ENCODE peak calls at places on chromosomes 11 and 22, in seven cellular contexts. P is RWPE1, N is fibroblast of villous mesenchyme, H is lower leg skin, A is fibroblast of pulmonary artery, T is mammary epithelial cell, F is body of pancreas. M is an unnamed sample.

GRCh38 chr11:6626971-6627761 is 7.9 kb upstream of the TPP1 start:
- DNase-seq in T (no peak), H (no peak), F (peak; percentile 10), P (no peak), N (no peak), A (no peak), M (no peak)

GRCh38 chr22:27825174-27825573 is 23.6 kb upstream of the MN1 start:
- DNase-seq in N (no peak), T (no peak), A (no peak), F (no peak), H (no peak), P (no peak), M (peak; percentile 20)

GRCh38 chr11:14329702-14330101 is 29.3 kb downstream of the RRAS2 start:
- DNase-seq in P (no peak), T (no peak), H (no peak), F (no peak), N (no peak), A (no peak), M (no peak)

GRCh38 chr11:15941206-15941770 is 415.1 kb downstream of the SOX6 start:
- DNase-seq in N (no peak), A (peak; percentile 32), H (no peak), F (no peak), T (no peak), P (peak; percentile 44), M (peak; percentile 23)

GRCh38 chr11:114027941-114028340 is 31.6 kb upstream of the ZBTB16 start:
- DNase-seq in N (no peak), H (no peak), T (no peak), A (peak; percentile 34), P (no peak), F (no peak), M (peak; percentile 38)

GRCh38 chr11:121595717-121596156 is 143.0 kb upstream of the SORL1-AS1 start:
- DNase-seq in N (peak; percentile 99), T (peak; percentile 96), F (no peak), A (peak; percentile 98), P (peak; percentile 91), H (peak; percentile 41), M (peak; percentile 99)

GRCh38 chr11:72573380-72573949 is 100.8 kb downstream of the PDE2A start:
- DNase-seq in T (no peak), A (peak; percentile 59), N (peak; percentile 51), P (peak; percentile 76), F (no peak), H (no peak), M (peak; percentile 51)

GRCh38 chr11:77199346-77199745 is 71.3 kb downstream of the MYO7A start:
- DNase-seq in T (no peak), A (no peak), F (peak; percentile 5), H (no peak), N (no peak), P (no peak), M (no peak)

GRCh38 chr22:29706991-29707390 is 12.8 kb upstream of the CABP7 start:
- DNase-seq in F (peak; percentile 37), P (no peak), N (no peak), A (no peak), T (no peak), H (no peak), M (no peak)

GRCh38 chr22:30283342-30283741 is 6.0 kb downstream of the CASTOR1 start:
- DNase-seq in F (no peak), T (no peak), H (no peak), P (no peak), A (no peak), N (no peak), M (no peak)

GRCh38 chr11:96338910-96339703 is 3.9 kb downstream of the MAML2 start:
- DNase-seq in F (no peak), P (no peak), T (peak; percentile 92), N (peak; percentile 67), H (no peak), A (peak; percentile 82), M (peak; percentile 92)

GRCh38 chr11:102438311-102439062 is 14.1 kb downstream of the TMEM123 start:
- DNase-seq in F (no peak), P (no peak), T (no peak), H (no peak), A (no peak), N (no peak), M (no peak)

GRCh38 chr11:8381871-8382396 is 118.3 kb upstream of the LMO1 start:
- DNase-seq in H (no peak), N (no peak), A (no peak), F (no peak), T (no peak), P (no peak), M (no peak)

GRCh38 chr11:6991227-6991626 is 28.9 kb downstream of the ZNF214 start:
- DNase-seq in F (no peak), P (no peak), H (no peak), T (no peak), A (no peak), N (no peak), M (no peak)

GRCh38 chr11:70522261-70522612 is 123.9 kb downstream of the CTTN start:
- DNase-seq in T (no peak), F (no peak), N (no peak), P (no peak), A (no peak), H (no peak), M (no peak)

GRCh38 chr22:23065495-23066122 is 4.7 kb upstream of the GNAZ start:
- DNase-seq in A (no peak), H (no peak), F (peak; percentile 5), N (no peak), P (no peak), T (no peak), M (no peak)

GRCh38 chr11:68932933-68933577 is 29.4 kb downstream of the IGHMBP2 start:
- DNase-seq in T (no peak), P (no peak), A (no peak), H (no peak), N (no peak), F (no peak), M (no peak)

GRCh38 chr11:74288161-74288560 is 23.3 kb downstream of the P4HA3 start:
- DNase-seq in T (peak; percentile 93), F (no peak), N (peak; percentile 97), H (no peak), A (peak; percentile 98), P (peak; percentile 80), M (peak; percentile 97)

GRCh38 chr11:78415338-78415737 is 2.3 kb downstream of the GAB2 start:
- DNase-seq in P (no peak), F (no peak), N (no peak), H (no peak), A (no peak), T (no peak), M (no peak)

GRCh38 chr11:111549869-111550203 is 9.3 kb downstream of the LAYN start:
- DNase-seq in A (no peak), F (no peak), T (no peak), N (peak; percentile 53), P (no peak), H (no peak), M (no peak)

GRCh38 chr11:130478204-130478701 is 29.8 kb downstream of the ADAMTS15 start:
- DNase-seq in T (peak; percentile 33), A (peak; percentile 96), H (peak; percentile 73), P (peak; percentile 80), N (peak; percentile 96), F (peak; percentile 50), M (peak; percentile 97)

GRCh38 chr11:24513837-24514594 is 17.2 kb downstream of the LUZP2 start:
- DNase-seq in F (no peak), A (no peak), H (no peak), T (no peak), P (no peak), N (no peak), M (no peak)

GRCh38 chr11:44863231-44863630 is 87.5 kb downstream of the TP53I11 start:
- DNase-seq in H (no peak), N (no peak), F (no peak), T (no peak), A (no peak), P (no peak), M (no peak)

GRCh38 chr22:24466831-24467249 is 28.3 kb upstream of the UPB1 start:
- DNase-seq in F (peak; percentile 29), T (no peak), A (peak; percentile 83), H (no peak), N (peak; percentile 55), P (no peak), M (peak; percentile 90)

GRCh38 chr11:25349537-25349936 is 852.7 kb downstream of the LUZP2 start:
- DNase-seq in A (no peak), H (no peak), P (no peak), T (no peak), F (no peak), N (no peak), M (no peak)

GRCh38 chr11:64094463-64095223 is 58.9 kb downstream of the FLRT1 start:
- DNase-seq in P (peak; percentile 96), F (no peak), T (peak; percentile 19), A (peak; percentile 52), N (peak; percentile 55), H (no peak), M (peak; percentile 48)

GRCh38 chr11:119054418-119054817 is 2.6 kb downstream of the HYOU1 start:
- DNase-seq in T (no peak), N (no peak), H (no peak), P (no peak), A (no peak), F (no peak), M (no peak)

GRCh38 chr11:119056397-119056999 is 507 bp downstream of the HYOU1 start:
- DNase-seq in A (no peak), P (peak; percentile 62), H (peak; percentile 24), T (peak; percentile 71), N (peak; percentile 16), F (peak; percentile 57), M (peak; percentile 7)

GRCh38 chr11:119055901-119056300 is 1.1 kb downstream of the HYOU1 start:
- DNase-seq in P (peak; percentile 22), F (no peak), H (no peak), A (peak; percentile 38), T (peak; percentile 39), N (peak; percentile 8), M (peak; percentile 43)

GRCh38 chr11:119061256-119061655 is 4.3 kb upstream of the HYOU1 start:
- DNase-seq in N (no peak), F (peak; percentile 78), H (no peak), A (no peak), P (no peak), T (no peak), M (no peak)

GRCh38 chr11:119057000-119057769 is at the start of gene HYOU1:
- DNase-seq in H (peak; percentile 96), N (peak; percentile 97), A (peak; percentile 95), F (peak; percentile 100), P (peak; percentile 98), T (peak; percentile 95), M (peak; percentile 97)
- TF ChIP-seq CTCF in H (peak; percentile 10), N (peak; percentile 29), A (peak; percentile 29), F (peak; percentile 33), P (no peak), T (peak; percentile 36), M (peak; percentile 29)

GRCh38 chr11:12216542-12217422 is 106.4 kb downstream of the MICAL2 start:
- DNase-seq in N (peak; percentile 59), F (peak; percentile 65), T (no peak), A (peak; percentile 60), H (no peak), P (no peak), M (peak; percentile 79)
- TF ChIP-seq CTCF in N (no peak), F (no peak), T (no peak), A (no peak), H (no peak), P (no peak), M (no peak)

GRCh38 chr11:124012697-124013096 is at the start of gene OR10G4:
- DNase-seq in A (no peak), F (no peak), P (no peak), H (no peak), N (no peak), T (no peak), M (no peak)
- TF ChIP-seq CTCF in A (no peak), F (no peak), P (no peak), H (no peak), N (no peak), T (no peak), M (no peak)

GRCh38 chr11:61555051-61555969 is 25.6 kb downstream of the SYT7 start:
- DNase-seq in A (no peak), T (no peak), H (no peak), F (no peak), N (no peak), P (no peak), M (no peak)
- TF ChIP-seq CTCF in A (peak; percentile 3), T (peak; percentile 8), H (no peak), F (no peak), N (peak; percentile 14), P (no peak), M (peak; percentile 4)